ENCODE peak calls at places on chromosomes 4 and X, in five cellular contexts. P is fibroblast of lung, Z is D341Med, M is breast epithelium, F is naive B cell. H is an unnamed sample.

GRCh38 chr4:137677851-137678250 is 145.6 kb upstream of the PCDH18 start:
- DNase-seq in P (peak; percentile 78), Z (no peak), M (no peak), F (no peak), H (no peak)

GRCh38 chrX:150768580-150769190 is 75.5 kb downstream of the MTMR1 start:
- DNase-seq in P (no peak), Z (no peak), M (no peak), F (no peak), H (no peak)

GRCh38 chrX:22542641-22543040 is 269.9 kb downstream of the CBLL2 start:
- DNase-seq in P (no peak), Z (no peak), M (no peak), F (no peak), H (no peak)

GRCh38 chr4:89719536-89719935 is 117.4 kb downstream of the SNCA start:
- DNase-seq in P (no peak), Z (no peak), M (no peak), F (no peak), H (no peak)

GRCh38 chrX:66676990-66677389 is 38.1 kb upstream of the EDA2R start:
- DNase-seq in P (peak; percentile 18), Z (no peak), M (no peak), F (no peak), H (no peak)

GRCh38 chr4:133600008-133600407 is 450.9 kb downstream of the PCDH10 start:
- DNase-seq in P (no peak), Z (no peak), M (no peak), F (no peak), H (no peak)

GRCh38 chr4:165588534-165589310 is 209.9 kb downstream of the CPE start:
- DNase-seq in P (no peak), Z (no peak), M (no peak), F (no peak), H (no peak)

GRCh38 chr4:62670509-62670908 is 1470.4 kb downstream of the ADGRL3 start:
- DNase-seq in P (peak; percentile 12), Z (no peak), M (no peak), F (no peak), H (no peak)

GRCh38 chr4:139214039-139214534 is 37.1 kb upstream of the ELF2 start:
- DNase-seq in P (peak; percentile 22), Z (no peak), M (no peak), F (peak; percentile 64), H (peak; percentile 94)

GRCh38 chr4:171203425-171203824 is 609.8 kb upstream of the GALNTL6 start:
- DNase-seq in P (no peak), Z (no peak), M (no peak), F (no peak), H (no peak)

GRCh38 chr4:8537041-8537461 is 43.1 kb upstream of the GPR78 start:
- DNase-seq in P (peak; percentile 79), Z (no peak), M (peak; percentile 83), F (no peak), H (no peak)

GRCh38 chrX:34656842-34657780 is at the start of gene TMEM47:
- DNase-seq in P (peak; percentile 72), Z (peak; percentile 87), M (peak; percentile 40), F (no peak), H (no peak)

GRCh38 chr4:119659576-119659975 is 31.0 kb upstream of the PDE5A start:
- DNase-seq in P (peak; percentile 94), Z (no peak), M (no peak), F (no peak), H (no peak)

GRCh38 chr4:184384810-184385557 is 89.4 kb downstream of the IRF2 start:
- DNase-seq in P (peak; percentile 33), Z (no peak), M (no peak), F (no peak), H (peak; percentile 25)

GRCh38 chr4:14716622-14717021 is 285.7 kb upstream of the CPEB2 start:
- DNase-seq in P (no peak), Z (no peak), M (no peak), F (no peak), H (no peak)

GRCh38 chrX:19789782-19790181 is 97.6 kb downstream of the SH3KBP1 start:
- DNase-seq in P (no peak), Z (no peak), M (no peak), F (no peak), H (no peak)

GRCh38 chr4:75494563-75494962 is 19.6 kb downstream of the RCHY1 start:
- DNase-seq in P (peak; percentile 88), Z (no peak), M (no peak), F (no peak), H (no peak)

GRCh38 chr4:25058796-25059195 is 28.1 kb upstream of the LGI2 start:
- DNase-seq in P (no peak), Z (no peak), M (no peak), F (no peak), H (no peak)

GRCh38 chr4:43471950-43472349 is 579.4 kb downstream of the GRXCR1 start:
- DNase-seq in P (no peak), Z (no peak), M (no peak), F (no peak), H (no peak)

GRCh38 chr4:169612869-169613859 is 781 bp upstream of the NEK1 start:
- DNase-seq in P (peak; percentile 83), Z (peak; percentile 67), M (peak; percentile 61), F (peak; percentile 67), H (peak; percentile 82)

GRCh38 chrX:153703036-153703370 is 15.3 kb downstream of the SLC6A8 start:
- DNase-seq in P (peak; percentile 54), Z (no peak), M (no peak), F (no peak), H (no peak)

GRCh38 chrX:27555514-27555913 is 34.6 kb upstream of the DCAF8L2 start:
- DNase-seq in P (peak; percentile 41), Z (peak; percentile 41), M (no peak), F (no peak), H (peak; percentile 0)

GRCh38 chrX:130121505-130121800 is 11.2 kb upstream of the ELF4 start:
- DNase-seq in P (no peak), Z (no peak), M (no peak), F (no peak), H (no peak)

GRCh38 chrX:31337332-31337731 is 265.5 kb upstream of the FTHL17 start:
- DNase-seq in P (no peak), Z (no peak), M (no peak), F (no peak), H (no peak)

H was measured in OCI-LY7.